ENCODE peak calls at places on chromosomes 12 and 14, in four cellular contexts. J is BJ, S is IMR-90, L is keratinocyte. Q is an unnamed sample.

GRCh38 chr12:46811185-46811584 is 14.6 kb downstream of the SLC38A4 start:
- DNase-seq in J (no peak), S (no peak), L (no peak), Q (no peak)

GRCh38 chr12:47017901-47018479 is 61.4 kb upstream of the PCED1B start:
- DNase-seq in J (peak), S (peak), L (peak), Q (peak)

GRCh38 chr14:64654072-64654899 is 49.9 kb upstream of the PLEKHG3 start:
- DNase-seq in J (peak), S (peak), L (no peak), Q (peak)

GRCh38 chr12:111069886-111070285 is 149.5 kb upstream of the MYL2 start:
- DNase-seq in J (no peak), S (no peak), L (no peak), Q (no peak)

GRCh38 chr14:105588236-105588860 is 62.0 kb downstream of the TMEM121 start:
- DNase-seq in J (no peak), S (no peak), L (no peak), Q (no peak)

GRCh38 chr12:46383654-46384450 is 11.3 kb upstream of the SLC38A2 start:
- DNase-seq in J (peak), S (peak), L (no peak), Q (peak)

GRCh38 chr12:16531623-16532022 is 74.3 kb downstream of the LMO3 start:
- DNase-seq in J (no peak), S (no peak), L (no peak), Q (no peak)

GRCh38 chr14:102071283-102071998 is 15.4 kb downstream of the HSP90AA1 start:
- DNase-seq in J (no peak), S (peak), L (no peak), Q (no peak)

GRCh38 chr12:14905269-14906004 is 19.8 kb upstream of the MGP start:
- DNase-seq in J (no peak), S (no peak), L (no peak), Q (no peak)

GRCh38 chr14:58327019-58327418 is 28.7 kb downstream of the ARID4A start:
- DNase-seq in J (no peak), S (no peak), L (no peak), Q (no peak)

GRCh38 chr14:54815016-54815415 is 87.6 kb downstream of the GCH1 start:
- DNase-seq in J (no peak), S (peak), L (no peak), Q (no peak)

GRCh38 chr12:69464433-69464832 is 5.8 kb upstream of the FRS2 start:
- DNase-seq in J (no peak), S (peak), L (no peak), Q (no peak)

GRCh38 chr14:62031504-62031903 is 269.3 kb downstream of the SNAPC1 start:
- DNase-seq in J (no peak), S (no peak), L (no peak), Q (no peak)

DNA sequence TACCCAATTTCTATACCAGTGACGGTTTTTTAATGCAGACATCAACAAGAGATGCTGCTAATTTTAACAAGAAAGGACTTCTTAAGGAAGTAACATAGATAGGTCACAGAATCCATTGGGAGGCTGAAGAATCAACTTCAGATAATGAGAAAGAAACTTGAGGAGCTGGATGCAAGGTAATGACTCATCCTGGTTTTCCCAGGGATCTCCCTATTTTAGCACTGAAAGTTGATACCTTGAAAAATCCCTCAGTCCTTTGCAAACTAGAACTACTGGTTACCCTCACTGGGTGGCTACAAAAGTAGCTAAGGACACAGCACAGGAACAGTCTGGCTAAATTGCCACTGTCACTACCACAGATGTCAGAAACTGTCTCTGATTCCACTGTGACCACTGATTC is 561.9 kb downstream of the FLRT2 start:
- DNase-seq in J (no peak), S (peak), L (no peak), Q (peak)
- H3K4me3 ChIP-seq in J (no peak), S (no peak), L (no peak), Q (no peak)

GRCh38 chr12:6346235-6346832 is 4.5 kb upstream of the TNFRSF1A start:
- DNase-seq in J (no peak), S (no peak), L (no peak), Q (no peak)
- TF ChIP-seq CTCF in J (no peak), S (no peak), L (no peak), Q (no peak)

GRCh38 chr14:24436355-24437019 is 6.1 kb downstream of the SDR39U1 start:
- DNase-seq in J (no peak), S (peak), L (no peak), Q (peak)

GRCh38 chr14:24439257-24439656 is 3.3 kb downstream of the SDR39U1 start:
- DNase-seq in J (no peak), S (no peak), L (no peak), Q (no peak)

GRCh38 chr14:24437020-24437735 is 5.4 kb downstream of the SDR39U1 start:
- DNase-seq in J (no peak), S (no peak), L (no peak), Q (no peak)

GRCh38 chr14:24438198-24439095 is 4.1 kb downstream of the SDR39U1 start:
- DNase-seq in J (no peak), S (no peak), L (no peak), Q (no peak)

DNA sequence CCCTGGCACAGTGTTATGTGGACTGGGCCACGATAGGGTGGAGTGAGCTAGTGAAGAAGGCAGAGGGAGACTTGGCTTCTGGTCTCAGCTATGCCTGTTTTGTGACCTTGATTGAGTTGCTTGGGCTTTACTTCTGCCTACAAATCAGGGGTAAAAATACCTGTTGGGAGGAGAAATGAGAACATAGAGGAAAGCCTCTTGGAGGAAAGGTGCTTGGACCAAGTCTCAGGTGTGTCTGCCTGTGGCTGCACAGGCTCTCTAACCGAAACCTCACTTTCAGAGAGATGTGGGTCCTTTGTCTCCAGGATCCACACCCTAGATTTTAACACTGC is 4.9 kb downstream of the SDR39U1 start:
- DNase-seq in J (no peak), S (no peak), L (no peak), Q (no peak)
- H3K4me3 ChIP-seq in J (no peak), S (no peak), L (no peak), Q (no peak)

GRCh38 chr12:77941396-77941795 is 110.7 kb downstream of the NAV3 start:
- DNase-seq in J (no peak), S (no peak), L (no peak), Q (peak)

GRCh38 chr12:77940566-77940965 is 109.9 kb downstream of the NAV3 start:
- DNase-seq in J (no peak), S (peak), L (no peak), Q (peak)

GRCh38 chr12:77938301-77938700 is 107.6 kb downstream of the NAV3 start:
- DNase-seq in J (no peak), S (no peak), L (no peak), Q (peak)

GRCh38 chr12:77943466-77943865 is 112.8 kb downstream of the NAV3 start:
- DNase-seq in J (no peak), S (peak), L (peak), Q (peak)

GRCh38 chr12:77940011-77940423 is 109.3 kb downstream of the NAV3 start:
- DNase-seq in J (peak), S (peak), L (peak), Q (peak)
- TF ChIP-seq CTCF in J (no peak), S (no peak), L (peak), Q (no peak)

GRCh38 chr12:42737364-42737763 is 147.8 kb upstream of the PRICKLE1 start:
- DNase-seq in J (no peak), S (no peak), L (no peak), Q (no peak)

GRCh38 chr12:42730286-42730685 is 140.7 kb upstream of the PRICKLE1 start:
- DNase-seq in J (no peak), S (peak), L (no peak), Q (peak)

GRCh38 chr12:42733911-42734310 is 144.4 kb upstream of the PRICKLE1 start:
- DNase-seq in J (no peak), S (no peak), L (no peak), Q (no peak)

GRCh38 chr12:42732908-42733411 is 143.4 kb upstream of the PRICKLE1 start:
- DNase-seq in J (no peak), S (no peak), L (no peak), Q (no peak)

DNA sequence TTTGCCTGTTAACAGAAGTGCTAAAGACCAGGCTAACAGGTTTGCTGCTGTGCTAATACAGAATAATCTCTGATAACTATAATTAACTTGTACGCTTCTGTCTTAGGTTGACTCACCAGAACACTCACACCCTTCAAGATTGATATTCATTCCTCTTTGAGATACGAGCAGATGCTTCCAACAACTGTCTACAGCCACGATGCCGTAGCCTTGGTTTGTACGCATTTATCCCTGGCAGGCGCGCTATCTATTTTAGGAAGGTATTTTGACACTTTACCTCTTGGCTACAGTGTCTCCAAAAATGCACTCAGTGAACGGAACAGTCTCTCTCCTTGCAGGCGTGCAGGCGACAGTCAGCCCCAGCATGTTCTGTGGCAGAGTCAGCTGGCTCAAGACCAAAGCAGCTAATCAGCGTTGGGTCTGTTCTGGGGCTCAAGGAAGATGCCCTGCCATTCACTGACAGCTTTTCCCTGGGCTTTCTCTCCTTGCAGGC is 146.4 kb upstream of the PRICKLE1 start:
- DNase-seq in J (no peak), S (no peak), L (no peak), Q (no peak)
- H3K4me3 ChIP-seq in J (no peak), S (no peak), L (no peak), Q (no peak)

GRCh38 chr12:49190317-49190716 is 1.4 kb upstream of the TUBA1A start:
- DNase-seq in J (no peak), S (no peak), L (no peak), Q (no peak)

GRCh38 chr12:49187184-49187583 is 1.7 kb downstream of the TUBA1A start:
- DNase-seq in J (no peak), S (peak), L (no peak), Q (peak)

GRCh38 chr12:49188205-49188915 is 520 bp downstream of the TUBA1A start:
- DNase-seq in J (no peak), S (peak), L (no peak), Q (peak)

GRCh38 chr12:49189731-49190314 is 943 bp upstream of the TUBA1A start:
- DNase-seq in J (no peak), S (no peak), L (no peak), Q (no peak)

GRCh38 chr12:49188916-49189367 is at the start of gene TUBA1A:
- DNase-seq in J (peak), S (peak), L (peak), Q (peak)
- TF ChIP-seq CTCF in J (no peak), S (no peak), L (no peak), Q (no peak)